ENCODE peak calls at places on chromosomes 4 and X, in seven cellular contexts. One of them, this sample, is unnamed.

GRCh38 chr4:8544741-8545438 is 35.3 kb upstream of the GPR78 start:
- DNase-seq in immature natural killer cell: no peak
- DNase-seq in SW480: peak
- DNase-seq in T-helper 2 cell: no peak
- DNase-seq in psoas muscle: no peak
- DNase-seq in Calu3: no peak
- DNase-seq in foreskin fibroblast: no peak
- DNase-seq in this sample: no peak

GRCh38 chr4:20203508-20203907 is 48.2 kb upstream of the SLIT2 start:
- DNase-seq in immature natural killer cell: no peak
- DNase-seq in SW480: no peak
- DNase-seq in T-helper 2 cell: no peak
- DNase-seq in psoas muscle: no peak
- DNase-seq in Calu3: no peak
- DNase-seq in foreskin fibroblast: peak
- DNase-seq in this sample: no peak

GRCh38 chrX:43450355-43450754 is 205.7 kb upstream of the MAOA start:
- DNase-seq in immature natural killer cell: no peak
- DNase-seq in SW480: no peak
- DNase-seq in T-helper 2 cell: no peak
- DNase-seq in psoas muscle: no peak
- DNase-seq in Calu3: no peak
- DNase-seq in foreskin fibroblast: no peak
- DNase-seq in this sample: no peak

GRCh38 chr4:25863347-25863784 is 578 bp upstream of the SEL1L3 start:
- DNase-seq in immature natural killer cell: no peak
- DNase-seq in SW480: peak
- DNase-seq in T-helper 2 cell: no peak
- DNase-seq in psoas muscle: peak
- DNase-seq in Calu3: peak
- DNase-seq in foreskin fibroblast: no peak
- DNase-seq in this sample: no peak

GRCh38 chr4:29948451-29948850 is 771.7 kb upstream of the PCDH7 start:
- DNase-seq in immature natural killer cell: no peak
- DNase-seq in SW480: no peak
- DNase-seq in T-helper 2 cell: no peak
- DNase-seq in psoas muscle: no peak
- DNase-seq in Calu3: no peak
- DNase-seq in foreskin fibroblast: no peak
- DNase-seq in this sample: no peak

GRCh38 chr4:95095352-95095974 is 337.7 kb downstream of the BMPR1B start:
- DNase-seq in immature natural killer cell: peak
- DNase-seq in SW480: peak
- DNase-seq in T-helper 2 cell: peak
- DNase-seq in psoas muscle: no peak
- DNase-seq in Calu3: peak
- DNase-seq in foreskin fibroblast: peak
- DNase-seq in this sample: no peak

GRCh38 chrX:124347242-124347641 is 879 bp downstream of the SH2D1A start:
- DNase-seq in immature natural killer cell: no peak
- DNase-seq in SW480: no peak
- DNase-seq in T-helper 2 cell: peak
- DNase-seq in psoas muscle: no peak
- DNase-seq in Calu3: no peak
- DNase-seq in foreskin fibroblast: no peak
- DNase-seq in this sample: no peak

GRCh38 chr4:88177981-88178632 is 19.7 kb upstream of the ABCG2 start:
- DNase-seq in immature natural killer cell: no peak
- DNase-seq in SW480: no peak
- DNase-seq in T-helper 2 cell: no peak
- DNase-seq in psoas muscle: no peak
- DNase-seq in Calu3: peak
- DNase-seq in foreskin fibroblast: peak
- DNase-seq in this sample: no peak

GRCh38 chr4:5890063-5890727 is 2.7 kb downstream of the CRMP1 start:
- DNase-seq in immature natural killer cell: no peak
- DNase-seq in SW480: no peak
- DNase-seq in T-helper 2 cell: no peak
- DNase-seq in psoas muscle: no peak
- DNase-seq in Calu3: no peak
- DNase-seq in foreskin fibroblast: no peak
- DNase-seq in this sample: no peak

GRCh38 chr4:151013944-151014343 is 1.1 kb downstream of the LRBA start:
- DNase-seq in immature natural killer cell: no peak
- DNase-seq in SW480: no peak
- DNase-seq in T-helper 2 cell: no peak
- DNase-seq in psoas muscle: no peak
- DNase-seq in Calu3: no peak
- DNase-seq in foreskin fibroblast: no peak
- DNase-seq in this sample: no peak

GRCh38 chr4:88333741-88334405 is 44.8 kb upstream of the HERC6 start:
- DNase-seq in immature natural killer cell: no peak
- DNase-seq in SW480: no peak
- DNase-seq in T-helper 2 cell: no peak
- DNase-seq in psoas muscle: no peak
- DNase-seq in Calu3: no peak
- DNase-seq in foreskin fibroblast: peak
- DNase-seq in this sample: no peak

GRCh38 chr4:169756971-169757574 is 671 bp downstream of the HPF1 start:
- DNase-seq in immature natural killer cell: no peak
- DNase-seq in SW480: no peak
- DNase-seq in T-helper 2 cell: peak
- DNase-seq in psoas muscle: no peak
- DNase-seq in Calu3: no peak
- DNase-seq in foreskin fibroblast: peak
- DNase-seq in this sample: no peak

GRCh38 chr4:116878280-116878679 is 207.1 kb downstream of the TRAM1L1 start:
- DNase-seq in immature natural killer cell: no peak
- DNase-seq in SW480: no peak
- DNase-seq in T-helper 2 cell: no peak
- DNase-seq in psoas muscle: no peak
- DNase-seq in Calu3: no peak
- DNase-seq in foreskin fibroblast: no peak
- DNase-seq in this sample: no peak

GRCh38 chrX:19866626-19867410 is 20.6 kb downstream of the SH3KBP1 start:
- DNase-seq in immature natural killer cell: no peak
- DNase-seq in SW480: no peak
- DNase-seq in T-helper 2 cell: no peak
- DNase-seq in psoas muscle: no peak
- DNase-seq in Calu3: no peak
- DNase-seq in foreskin fibroblast: no peak
- DNase-seq in this sample: no peak

GRCh38 chr4:121943941-121944340 is 7.9 kb downstream of the TRPC3 start:
- DNase-seq in immature natural killer cell: no peak
- DNase-seq in SW480: no peak
- DNase-seq in T-helper 2 cell: no peak
- DNase-seq in psoas muscle: no peak
- DNase-seq in Calu3: no peak
- DNase-seq in foreskin fibroblast: no peak
- DNase-seq in this sample: no peak

GRCh38 chrX:70960728-70961127 is 29.8 kb upstream of the SLC7A3 start:
- DNase-seq in immature natural killer cell: no peak
- DNase-seq in SW480: peak
- DNase-seq in T-helper 2 cell: peak
- DNase-seq in psoas muscle: no peak
- DNase-seq in Calu3: no peak
- DNase-seq in foreskin fibroblast: no peak
- DNase-seq in this sample: no peak

GRCh38 chr4:76449362-76449767 is 14.3 kb downstream of the SHROOM3 start:
- DNase-seq in immature natural killer cell: peak
- DNase-seq in SW480: no peak
- DNase-seq in T-helper 2 cell: no peak
- DNase-seq in psoas muscle: no peak
- DNase-seq in Calu3: no peak
- DNase-seq in foreskin fibroblast: no peak
- DNase-seq in this sample: no peak

GRCh38 chrX:20056704-20057103 is 60.0 kb downstream of the MAP7D2 start:
- DNase-seq in immature natural killer cell: no peak
- DNase-seq in SW480: no peak
- DNase-seq in T-helper 2 cell: no peak
- DNase-seq in psoas muscle: no peak
- DNase-seq in Calu3: peak
- DNase-seq in foreskin fibroblast: no peak
- DNase-seq in this sample: no peak

GRCh38 chr4:61200991-61201526 is 933 bp downstream of the ADGRL3 start:
- DNase-seq in immature natural killer cell: no peak
- DNase-seq in SW480: no peak
- DNase-seq in T-helper 2 cell: peak
- DNase-seq in psoas muscle: no peak
- DNase-seq in Calu3: peak
- DNase-seq in foreskin fibroblast: peak
- DNase-seq in this sample: peak

GRCh38 chr4:62407534-62407933 is 1207.4 kb downstream of the ADGRL3 start:
- DNase-seq in immature natural killer cell: no peak
- DNase-seq in SW480: no peak
- DNase-seq in T-helper 2 cell: no peak
- DNase-seq in psoas muscle: no peak
- DNase-seq in Calu3: no peak
- DNase-seq in foreskin fibroblast: no peak
- DNase-seq in this sample: no peak